ENCODE peak calls at places on chromosomes 4 and X, in eight cellular contexts. O is hepatocyte, U is BE2C, M is cardiac muscle cell, Y is transverse colon, X is kidney epithelial cell, C is SK-N-SH, T is suprapubic skin. W is an unnamed sample. For H3K36me3, the result is how much of the 10 kb centered on the place peaks cover.

GRCh38 chr4:94610140-94610539 is 147.6 kb upstream of the BMPR1B start:
- DNase-seq in O (no peak), U (no peak), M (no peak), Y (no peak), X (no peak), C (no peak), T (no peak), W (no peak)

GRCh38 chrX:13932416-13932815 is 97.3 kb downstream of the GEMIN8 start:
- DNase-seq in O (no peak), U (no peak), M (no peak), Y (no peak), X (no peak), C (no peak), T (no peak), W (no peak)

GRCh38 chr4:94448815-94449375 is 2.8 kb upstream of the PDLIM5 start:
- DNase-seq in O (no peak), U (no peak), M (no peak), Y (no peak), X (no peak), C (no peak), T (no peak), W (no peak)

GRCh38 chr4:184473515-184474260 is 662 bp downstream of the IRF2 start:
- DNase-seq in O (peak), U (peak), M (peak), Y (peak), X (no peak), C (peak), T (no peak), W (no peak)

GRCh38 chr4:3831529-3832150 is 65.5 kb downstream of the ADRA2C start:
- DNase-seq in O (no peak), U (no peak), M (no peak), Y (no peak), X (no peak), C (no peak), T (no peak), W (no peak)

GRCh38 chrX:21735753-21736127 is 22.2 kb downstream of the SMPX start:
- DNase-seq in O (no peak), U (no peak), M (no peak), Y (no peak), X (no peak), C (no peak), T (no peak), W (no peak)

GRCh38 chrX:30414144-30414543 is 105.0 kb upstream of the NR0B1 start:
- DNase-seq in O (peak), U (no peak), M (no peak), Y (no peak), X (peak), C (no peak), T (no peak), W (no peak)

GRCh38 chr4:170931326-170931725 is 841.6 kb upstream of the AADAT start:
- DNase-seq in O (no peak), U (no peak), M (no peak), Y (no peak), X (no peak), C (no peak), T (no peak), W (no peak)

GRCh38 chr4:80036949-80037348 is 36.1 kb downstream of the ANTXR2 start:
- DNase-seq in O (peak), U (no peak), M (peak), Y (no peak), X (no peak), C (no peak), T (no peak), W (peak)

GRCh38 chr4:185933078-185933581 is 121.1 kb upstream of the SORBS2 start:
- DNase-seq in O (no peak), U (peak), M (no peak), Y (no peak), X (peak), C (no peak), T (no peak), W (no peak)

DNA sequence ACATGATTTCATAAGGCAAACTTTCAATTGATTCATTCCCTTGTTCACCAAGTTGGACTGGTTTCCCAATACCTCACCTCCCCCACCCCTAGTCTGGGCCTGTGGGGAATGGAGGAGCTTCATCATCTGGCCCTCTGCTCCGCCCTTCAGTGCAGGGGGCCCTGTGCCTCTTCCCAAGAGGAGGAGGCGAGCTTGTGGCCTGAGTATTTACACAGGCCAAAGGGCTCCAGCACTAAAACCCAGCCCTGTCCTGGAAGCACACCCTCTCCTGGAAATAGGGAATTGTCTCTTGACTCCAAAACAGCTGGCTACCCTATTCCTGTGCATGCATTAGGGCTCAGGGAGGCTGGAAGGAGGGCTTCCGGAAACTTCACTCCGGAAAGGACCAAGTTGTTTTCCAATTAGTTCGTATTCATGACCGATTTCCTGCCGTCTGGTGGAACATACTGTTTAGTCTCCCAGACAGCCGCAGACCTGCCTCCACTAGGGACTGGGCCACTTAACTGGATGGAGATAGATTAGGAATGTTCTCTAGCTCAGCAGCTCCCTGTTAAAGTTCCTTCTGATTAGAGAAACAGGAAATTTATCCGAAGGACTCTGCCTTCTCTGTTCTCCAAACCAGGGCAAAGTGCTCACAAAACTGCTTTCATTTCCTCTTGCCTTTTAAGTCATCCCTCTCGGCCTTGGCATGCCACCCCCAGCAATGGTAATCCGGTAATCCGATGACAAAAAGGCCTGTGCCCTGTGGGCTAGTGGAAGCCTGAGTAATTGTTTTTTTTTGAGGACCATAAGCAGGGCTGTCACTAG is 5.8 kb downstream of the SRPX2 start:
- DNase-seq in O (peak), U (no peak), M (peak), Y (peak), X (no peak), C (no peak), T (peak), W (peak)
- H3K4me3 ChIP-seq in O (no peak), U (no peak), M (no peak), Y (no peak), X (no peak), C (no peak), T (no peak), W (no peak)

GRCh38 chr4:108742451-108742850 is 20.4 kb downstream of the ETNPPL start:
- DNase-seq in O (no peak), U (no peak), M (peak), Y (no peak), X (no peak), C (no peak), T (no peak), W (no peak)

GRCh38 chr4:108738307-108738706 is 24.5 kb downstream of the ETNPPL start:
- DNase-seq in O (no peak), U (no peak), M (no peak), Y (no peak), X (no peak), C (no peak), T (no peak), W (no peak)

GRCh38 chr4:108744307-108744706 is 18.5 kb downstream of the ETNPPL start:
- DNase-seq in O (no peak), U (no peak), M (no peak), Y (no peak), X (no peak), C (no peak), T (no peak), W (no peak)

GRCh38 chr4:108743021-108743420 is 19.8 kb downstream of the ETNPPL start:
- DNase-seq in O (no peak), U (no peak), M (peak), Y (no peak), X (no peak), C (no peak), T (no peak), W (no peak)
- TF ChIP-seq CTCF in O (no peak), U (peak), M (no peak), Y (no peak), X (no peak), C (no peak), T (no peak), W (peak)

GRCh38 chr4:42282081-42282901 is 115.0 kb upstream of the SHISA3 start:
- DNase-seq in O (peak), U (peak), M (peak), Y (no peak), X (peak), C (peak), T (no peak), W (no peak)

GRCh38 chr4:42278709-42279324 is 118.5 kb upstream of the SHISA3 start:
- DNase-seq in O (no peak), U (no peak), M (no peak), Y (no peak), X (no peak), C (no peak), T (no peak), W (no peak)

GRCh38 chr4:42280327-42281095 is 116.8 kb upstream of the SHISA3 start:
- DNase-seq in O (peak), U (peak), M (peak), Y (no peak), X (no peak), C (peak), T (no peak), W (no peak)

GRCh38 chr4:42284030-42284429 is 113.3 kb upstream of the SHISA3 start:
- DNase-seq in O (no peak), U (no peak), M (no peak), Y (no peak), X (no peak), C (no peak), T (no peak), W (no peak)

GRCh38 chr4:42281324-42282020 is 115.8 kb upstream of the SHISA3 start:
- DNase-seq in O (no peak), U (no peak), M (no peak), Y (no peak), X (no peak), C (no peak), T (no peak), W (no peak)
- H3K36me3 ChIP-seq in O (under half), U (under half), M (under half), Y (under half), X (under half), C (under half), T (under half), W (under half)

GRCh38 chr4:83114576-83114975 is at the start of gene PLAC8:
- DNase-seq in O (peak), U (no peak), M (no peak), Y (peak), X (no peak), C (no peak), T (no peak), W (no peak)
- H3K4me3 ChIP-seq in O (no peak), U (no peak), M (no peak), Y (peak), X (no peak), C (no peak), T (no peak), W (no peak)

GRCh38 chr4:118082182-118082581 is 47.9 kb downstream of the NDST3 start:
- DNase-seq in O (no peak), U (no peak), M (no peak), Y (no peak), X (no peak), C (no peak), T (no peak), W (no peak)

GRCh38 chr4:118077767-118078105 is 43.5 kb downstream of the NDST3 start:
- DNase-seq in O (no peak), U (no peak), M (no peak), Y (no peak), X (no peak), C (no peak), T (no peak), W (no peak)

DNA sequence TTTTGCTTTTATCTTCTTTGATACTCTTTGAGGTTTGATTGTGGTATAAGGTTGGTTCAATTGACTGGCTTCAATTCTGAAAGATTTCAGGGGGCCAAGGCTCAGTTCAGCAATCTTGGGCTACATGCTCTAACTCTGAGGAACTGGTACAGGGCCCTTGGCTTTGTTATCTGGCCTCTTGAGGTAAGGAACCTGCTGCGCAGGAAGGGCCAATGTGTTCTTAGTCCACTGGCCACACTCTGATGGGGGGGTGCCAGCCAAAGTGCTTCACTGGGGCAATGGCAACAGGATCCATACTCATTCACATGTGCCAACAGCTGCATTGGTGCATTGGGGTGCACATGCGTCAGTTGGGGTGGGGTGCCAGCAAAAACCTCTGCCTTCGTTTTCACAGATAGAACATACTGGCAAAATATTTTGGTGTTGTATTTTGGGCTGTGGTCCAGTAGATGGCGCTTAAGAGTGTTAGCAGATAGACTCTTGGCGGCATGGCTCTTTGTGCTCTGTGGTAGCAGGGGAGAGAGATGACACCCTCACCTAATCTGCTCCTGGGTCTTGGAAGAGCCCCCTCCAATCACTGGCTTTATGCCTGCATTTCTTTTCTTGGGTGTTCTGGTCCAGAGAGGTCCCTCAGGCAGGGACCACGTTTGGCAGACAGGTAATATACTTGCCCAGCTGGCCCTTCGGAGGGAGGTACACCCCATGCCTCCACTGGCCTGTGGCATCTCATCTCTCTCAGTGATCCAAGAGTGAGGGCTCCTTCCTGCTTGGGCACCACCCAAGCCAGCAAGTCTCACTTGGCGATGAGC is 42.9 kb downstream of the NDST3 start:
- DNase-seq in O (peak), U (peak), M (no peak), Y (peak), X (no peak), C (peak), T (no peak), W (no peak)
- TF ChIP-seq CTCF in O (peak), U (peak), M (peak), Y (peak), X (peak), C (peak), T (no peak), W (peak)

DNA sequence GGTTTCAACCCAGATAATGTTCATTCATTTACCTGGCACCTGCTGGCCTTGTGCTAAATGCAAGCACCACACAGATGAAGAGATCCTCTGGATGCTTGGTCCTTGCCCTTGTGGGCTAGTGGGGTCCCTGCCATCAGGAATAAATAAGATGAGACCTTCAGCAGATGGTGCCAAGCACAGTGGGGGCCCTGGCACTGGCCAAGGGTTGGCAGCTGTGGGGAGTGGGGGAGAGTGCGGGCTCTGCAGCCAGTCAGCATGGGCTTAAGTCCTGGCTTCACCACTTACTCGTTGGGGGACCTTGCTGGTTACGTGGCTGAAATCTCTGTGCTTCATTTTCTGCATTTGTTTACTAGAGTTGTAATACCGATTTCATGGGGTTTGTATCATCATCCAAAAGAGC is 6.9 kb downstream of the LAP3 start:
- DNase-seq in O (no peak), U (no peak), M (no peak), Y (no peak), X (no peak), C (no peak), T (no peak), W (no peak)
- H3K36me3 ChIP-seq in O (under half), U (under half), M (half or more), Y (under half), X (under half), C (under half), T (half or more), W (under half)

GRCh38 chrX:56231706-56232105 is 450 bp upstream of the KLF8 start:
- DNase-seq in O (no peak), U (no peak), M (peak), Y (no peak), X (no peak), C (no peak), T (no peak), W (no peak)

GRCh38 chrX:56233682-56234081 is 1.5 kb downstream of the KLF8 start:
- DNase-seq in O (peak), U (no peak), M (peak), Y (peak), X (peak), C (no peak), T (peak), W (peak)

GRCh38 chrX:56228914-56229313 is 3.2 kb upstream of the KLF8 start:
- DNase-seq in O (no peak), U (no peak), M (no peak), Y (peak), X (no peak), C (no peak), T (no peak), W (no peak)

GRCh38 chrX:56233100-56233499 is 944 bp downstream of the KLF8 start:
- DNase-seq in O (peak), U (no peak), M (peak), Y (no peak), X (no peak), C (no peak), T (no peak), W (no peak)

DNA sequence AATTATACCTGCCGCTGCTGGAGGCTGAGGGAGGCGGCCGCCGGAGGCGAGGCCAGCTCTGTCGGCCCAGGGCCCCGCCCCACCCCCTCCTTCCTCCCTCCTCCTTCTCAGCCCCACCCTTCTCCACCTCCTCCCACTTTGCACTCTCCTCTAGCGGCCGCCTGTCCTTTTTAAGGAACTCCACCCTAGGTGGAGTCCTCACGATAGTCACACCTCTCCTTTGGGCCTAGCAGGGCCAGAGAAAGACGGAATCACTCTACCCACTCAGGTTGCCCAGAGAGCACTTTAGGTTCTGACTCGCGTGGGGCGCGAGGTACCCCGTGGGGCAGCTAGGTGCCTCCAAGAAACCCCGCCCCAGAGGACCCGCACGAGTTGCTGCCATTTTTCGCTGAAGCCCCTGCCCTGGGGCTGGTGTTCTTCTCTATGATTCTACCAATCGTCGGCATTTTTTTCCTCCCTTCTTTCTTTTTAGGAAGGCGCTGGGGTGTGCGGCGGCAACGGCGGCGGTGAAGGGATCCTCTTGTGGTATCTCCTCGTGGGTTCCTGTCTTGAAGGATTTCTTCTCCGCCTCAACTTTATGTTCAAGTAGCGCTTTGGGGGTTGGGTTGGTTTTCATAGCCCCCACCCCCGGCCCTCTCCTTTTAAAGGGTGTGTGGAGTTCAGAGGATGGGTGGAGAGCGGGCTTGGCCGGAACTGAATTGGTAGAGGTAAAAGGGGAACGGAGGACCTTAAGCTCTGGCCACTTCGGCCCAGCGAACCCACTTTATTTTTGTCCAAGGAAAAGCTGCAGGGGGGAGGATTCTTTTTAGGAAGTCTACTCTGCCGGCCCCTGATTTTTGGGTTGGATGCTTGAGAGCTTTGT is at the start of gene KLF8:
- DNase-seq in O (peak), U (no peak), M (peak), Y (peak), X (no peak), C (no peak), T (peak), W (no peak)
- H3K4me3 ChIP-seq in O (peak), U (no peak), M (peak), Y (peak), X (peak), C (peak), T (peak), W (peak)